ENCODE peak calls at places on chromosomes 6 and 20, in ten cellular contexts. One of them, this sample, is unnamed.
A peak's percentile ranks its signal among the peaks of the same experiment; 100 is the strongest.

GRCh38 chr6:121260651-121261102 is 73.6 kb downstream of the TBC1D32 start:
- DNase-seq in spleen: peak; percentile 62
- DNase-seq in dorsolateral prefrontal cortex: no peak
- DNase-seq in right cardiac atrium: peak; percentile 74
- DNase-seq in IMR-90: peak; percentile 35
- DNase-seq in OCI-LY7: no peak
- DNase-seq in HepG2: no peak
- DNase-seq in CD8-positive, alpha-beta T cell: no peak
- DNase-seq in GM23248: peak; percentile 24
- DNase-seq in transverse colon: no peak
- DNase-seq in this sample: no peak

GRCh38 chr6:42136508-42137191 is 5.8 kb downstream of the C6orf132 start:
- DNase-seq in spleen: no peak
- DNase-seq in dorsolateral prefrontal cortex: no peak
- DNase-seq in right cardiac atrium: no peak
- DNase-seq in IMR-90: peak; percentile 85
- DNase-seq in OCI-LY7: peak; percentile 75
- DNase-seq in HepG2: peak; percentile 61
- DNase-seq in CD8-positive, alpha-beta T cell: peak; percentile 15
- DNase-seq in GM23248: peak; percentile 82
- DNase-seq in transverse colon: peak; percentile 40
- DNase-seq in this sample: no peak

GRCh38 chr6:56263586-56264295 is 16.4 kb upstream of the COL21A1 start:
- DNase-seq in spleen: no peak
- DNase-seq in dorsolateral prefrontal cortex: no peak
- DNase-seq in right cardiac atrium: no peak
- DNase-seq in IMR-90: no peak
- DNase-seq in OCI-LY7: no peak
- DNase-seq in HepG2: no peak
- DNase-seq in CD8-positive, alpha-beta T cell: no peak
- DNase-seq in GM23248: no peak
- DNase-seq in transverse colon: no peak
- DNase-seq in this sample: no peak

GRCh38 chr20:24001901-24002405 is 13.4 kb upstream of the GGTLC1 start:
- DNase-seq in spleen: peak; percentile 21
- DNase-seq in dorsolateral prefrontal cortex: no peak
- DNase-seq in right cardiac atrium: no peak
- DNase-seq in IMR-90: no peak
- DNase-seq in OCI-LY7: peak; percentile 58
- DNase-seq in HepG2: no peak
- DNase-seq in CD8-positive, alpha-beta T cell: no peak
- DNase-seq in GM23248: no peak
- DNase-seq in transverse colon: no peak
- DNase-seq in this sample: no peak

GRCh38 chr6:136710877-136711552 is 81.3 kb downstream of the MAP3K5 start:
- DNase-seq in spleen: no peak
- DNase-seq in dorsolateral prefrontal cortex: no peak
- DNase-seq in right cardiac atrium: no peak
- DNase-seq in IMR-90: no peak
- DNase-seq in OCI-LY7: no peak
- DNase-seq in HepG2: no peak
- DNase-seq in CD8-positive, alpha-beta T cell: no peak
- DNase-seq in GM23248: no peak
- DNase-seq in transverse colon: no peak
- DNase-seq in this sample: no peak

GRCh38 chr6:139679516-139680179 is 305.2 kb upstream of the CITED2 start:
- DNase-seq in spleen: no peak
- DNase-seq in dorsolateral prefrontal cortex: no peak
- DNase-seq in right cardiac atrium: no peak
- DNase-seq in IMR-90: peak; percentile 45
- DNase-seq in OCI-LY7: no peak
- DNase-seq in HepG2: peak; percentile 44
- DNase-seq in CD8-positive, alpha-beta T cell: no peak
- DNase-seq in GM23248: peak; percentile 38
- DNase-seq in transverse colon: no peak
- DNase-seq in this sample: no peak

GRCh38 chr6:36216559-36216958 is 20.0 kb downstream of the BRPF3 start:
- DNase-seq in spleen: no peak
- DNase-seq in dorsolateral prefrontal cortex: no peak
- DNase-seq in right cardiac atrium: no peak
- DNase-seq in IMR-90: peak; percentile 52
- DNase-seq in OCI-LY7: no peak
- DNase-seq in HepG2: no peak
- DNase-seq in CD8-positive, alpha-beta T cell: no peak
- DNase-seq in GM23248: peak; percentile 45
- DNase-seq in transverse colon: peak; percentile 56
- DNase-seq in this sample: no peak

GRCh38 chr6:149065658-149066556 is 251.6 kb upstream of the TAB2 start:
- DNase-seq in spleen: peak; percentile 79
- DNase-seq in dorsolateral prefrontal cortex: no peak
- DNase-seq in right cardiac atrium: no peak
- DNase-seq in IMR-90: no peak
- DNase-seq in OCI-LY7: peak; percentile 74
- DNase-seq in HepG2: no peak
- DNase-seq in CD8-positive, alpha-beta T cell: peak; percentile 38
- DNase-seq in GM23248: no peak
- DNase-seq in transverse colon: no peak
- DNase-seq in this sample: no peak

GRCh38 chr20:57619053-57619831 is 984 bp downstream of the ZBP1 start:
- DNase-seq in spleen: peak; percentile 96
- DNase-seq in dorsolateral prefrontal cortex: no peak
- DNase-seq in right cardiac atrium: peak; percentile 77
- DNase-seq in IMR-90: no peak
- DNase-seq in OCI-LY7: peak; percentile 87
- DNase-seq in HepG2: no peak
- DNase-seq in CD8-positive, alpha-beta T cell: peak; percentile 73
- DNase-seq in GM23248: no peak
- DNase-seq in transverse colon: peak; percentile 75
- DNase-seq in this sample: no peak

GRCh38 chr6:34916348-34916967 is 27.4 kb downstream of the ANKS1A start:
- DNase-seq in spleen: no peak
- DNase-seq in dorsolateral prefrontal cortex: no peak
- DNase-seq in right cardiac atrium: no peak
- DNase-seq in IMR-90: peak; percentile 34
- DNase-seq in OCI-LY7: no peak
- DNase-seq in HepG2: no peak
- DNase-seq in CD8-positive, alpha-beta T cell: no peak
- DNase-seq in GM23248: no peak
- DNase-seq in transverse colon: no peak
- DNase-seq in this sample: no peak

GRCh38 chr6:118509009-118509617 is 39.0 kb upstream of the PLN start:
- DNase-seq in spleen: no peak
- DNase-seq in dorsolateral prefrontal cortex: peak; percentile 49
- DNase-seq in right cardiac atrium: peak; percentile 54
- DNase-seq in IMR-90: peak; percentile 55
- DNase-seq in OCI-LY7: peak; percentile 11
- DNase-seq in HepG2: peak; percentile 26
- DNase-seq in CD8-positive, alpha-beta T cell: no peak
- DNase-seq in GM23248: peak; percentile 58
- DNase-seq in transverse colon: no peak
- DNase-seq in this sample: peak; percentile 74

GRCh38 chr6:31559958-31560696 is 12.0 kb upstream of the LTA start:
- DNase-seq in spleen: peak; percentile 94
- DNase-seq in dorsolateral prefrontal cortex: no peak
- DNase-seq in right cardiac atrium: peak; percentile 87
- DNase-seq in IMR-90: peak; percentile 52
- DNase-seq in OCI-LY7: peak; percentile 90
- DNase-seq in HepG2: no peak
- DNase-seq in CD8-positive, alpha-beta T cell: peak; percentile 59
- DNase-seq in GM23248: peak; percentile 75
- DNase-seq in transverse colon: peak; percentile 56
- DNase-seq in this sample: peak; percentile 78

GRCh38 chr6:106087548-106088325 is 1.6 kb downstream of the PRDM1 start:
- DNase-seq in spleen: no peak
- DNase-seq in dorsolateral prefrontal cortex: no peak
- DNase-seq in right cardiac atrium: no peak
- DNase-seq in IMR-90: peak; percentile 87
- DNase-seq in OCI-LY7: no peak
- DNase-seq in HepG2: no peak
- DNase-seq in CD8-positive, alpha-beta T cell: no peak
- DNase-seq in GM23248: peak; percentile 88
- DNase-seq in transverse colon: peak; percentile 28
- DNase-seq in this sample: no peak
- H3K27ac ChIP-seq in spleen: no peak overlapping the region
- H3K27ac ChIP-seq in dorsolateral prefrontal cortex: peak overlapping the region; percentile 42
- H3K27ac ChIP-seq in right cardiac atrium: peak overlapping the region; percentile 24
- H3K27ac ChIP-seq in IMR-90: peak overlapping the region; percentile 96
- H3K27ac ChIP-seq in OCI-LY7: no peak overlapping the region
- H3K27ac ChIP-seq in HepG2: no peak overlapping the region
- H3K27ac ChIP-seq in CD8-positive, alpha-beta T cell: no peak overlapping the region
- H3K27ac ChIP-seq in GM23248: peak overlapping the region; percentile 75
- H3K27ac ChIP-seq in transverse colon: peak overlapping the region; percentile 72
- H3K27ac ChIP-seq in this sample: peak overlapping the region; percentile 1

GRCh38 chr20:8117636-8118413 is 14.2 kb upstream of the PLCB1 start:
- DNase-seq in spleen: no peak
- DNase-seq in dorsolateral prefrontal cortex: no peak
- DNase-seq in right cardiac atrium: no peak
- DNase-seq in IMR-90: no peak
- DNase-seq in OCI-LY7: no peak
- DNase-seq in HepG2: no peak
- DNase-seq in CD8-positive, alpha-beta T cell: no peak
- DNase-seq in GM23248: no peak
- DNase-seq in transverse colon: no peak
- DNase-seq in this sample: no peak

GRCh38 chr20:8121666-8122065 is 10.4 kb upstream of the PLCB1 start:
- DNase-seq in spleen: no peak
- DNase-seq in dorsolateral prefrontal cortex: no peak
- DNase-seq in right cardiac atrium: no peak
- DNase-seq in IMR-90: no peak
- DNase-seq in OCI-LY7: no peak
- DNase-seq in HepG2: no peak
- DNase-seq in CD8-positive, alpha-beta T cell: no peak
- DNase-seq in GM23248: no peak
- DNase-seq in transverse colon: no peak
- DNase-seq in this sample: no peak

GRCh38 chr20:8118735-8119134 is 13.3 kb upstream of the PLCB1 start:
- DNase-seq in spleen: no peak
- DNase-seq in dorsolateral prefrontal cortex: no peak
- DNase-seq in right cardiac atrium: no peak
- DNase-seq in IMR-90: no peak
- DNase-seq in OCI-LY7: no peak
- DNase-seq in HepG2: no peak
- DNase-seq in CD8-positive, alpha-beta T cell: no peak
- DNase-seq in GM23248: no peak
- DNase-seq in transverse colon: no peak
- DNase-seq in this sample: no peak

DNA sequence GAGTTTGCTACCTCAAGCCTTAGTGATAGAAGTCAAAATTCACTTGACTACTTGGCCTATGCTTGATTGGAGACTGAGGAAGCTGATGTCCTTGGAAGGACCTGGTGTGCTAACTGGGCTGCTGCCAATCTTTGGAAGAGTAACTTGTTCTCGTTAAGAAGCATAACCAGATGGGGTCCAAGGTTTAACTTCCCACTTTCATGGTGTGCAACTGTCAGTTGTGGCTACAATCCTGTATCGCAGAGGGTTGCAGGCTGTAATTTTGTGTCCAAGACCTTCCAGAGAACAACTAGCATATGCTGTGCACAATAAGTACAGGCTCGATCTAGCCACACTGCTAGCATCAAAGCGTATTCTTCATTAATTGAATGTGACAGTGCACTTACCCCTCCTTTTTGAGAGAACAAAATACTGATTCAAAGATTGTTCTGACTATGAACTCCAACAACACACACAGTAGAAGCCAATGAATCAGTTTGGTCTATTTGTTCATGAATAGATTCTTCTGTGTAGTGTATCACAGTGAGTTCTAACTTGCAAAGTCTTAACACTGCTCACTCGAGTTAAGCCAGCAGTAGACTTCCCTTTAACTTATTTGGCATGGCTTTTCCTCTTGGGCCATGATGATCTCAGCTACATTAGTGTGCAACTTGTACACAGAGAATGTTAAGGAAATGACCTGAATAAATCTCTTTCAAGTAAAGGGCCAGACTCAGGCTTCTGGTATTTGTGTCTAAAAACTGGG is 15.8 kb upstream of the PLCB1 start:
- DNase-seq in spleen: no peak
- DNase-seq in dorsolateral prefrontal cortex: no peak
- DNase-seq in right cardiac atrium: no peak
- DNase-seq in IMR-90: peak; percentile 91
- DNase-seq in OCI-LY7: no peak
- DNase-seq in HepG2: peak; percentile 30
- DNase-seq in CD8-positive, alpha-beta T cell: no peak
- DNase-seq in GM23248: peak; percentile 85
- DNase-seq in transverse colon: no peak
- DNase-seq in this sample: no peak
- H3K4me3 ChIP-seq in spleen: no peak overlapping the region
- H3K4me3 ChIP-seq in dorsolateral prefrontal cortex: no peak overlapping the region
- H3K4me3 ChIP-seq in right cardiac atrium: no peak overlapping the region
- H3K4me3 ChIP-seq in IMR-90: no peak overlapping the region
- H3K4me3 ChIP-seq in OCI-LY7: no peak overlapping the region
- H3K4me3 ChIP-seq in HepG2: no peak overlapping the region
- H3K4me3 ChIP-seq in CD8-positive, alpha-beta T cell: no peak overlapping the region
- H3K4me3 ChIP-seq in GM23248: no peak overlapping the region
- H3K4me3 ChIP-seq in transverse colon: no peak overlapping the region
- H3K4me3 ChIP-seq in this sample: no peak overlapping the region

DNA sequence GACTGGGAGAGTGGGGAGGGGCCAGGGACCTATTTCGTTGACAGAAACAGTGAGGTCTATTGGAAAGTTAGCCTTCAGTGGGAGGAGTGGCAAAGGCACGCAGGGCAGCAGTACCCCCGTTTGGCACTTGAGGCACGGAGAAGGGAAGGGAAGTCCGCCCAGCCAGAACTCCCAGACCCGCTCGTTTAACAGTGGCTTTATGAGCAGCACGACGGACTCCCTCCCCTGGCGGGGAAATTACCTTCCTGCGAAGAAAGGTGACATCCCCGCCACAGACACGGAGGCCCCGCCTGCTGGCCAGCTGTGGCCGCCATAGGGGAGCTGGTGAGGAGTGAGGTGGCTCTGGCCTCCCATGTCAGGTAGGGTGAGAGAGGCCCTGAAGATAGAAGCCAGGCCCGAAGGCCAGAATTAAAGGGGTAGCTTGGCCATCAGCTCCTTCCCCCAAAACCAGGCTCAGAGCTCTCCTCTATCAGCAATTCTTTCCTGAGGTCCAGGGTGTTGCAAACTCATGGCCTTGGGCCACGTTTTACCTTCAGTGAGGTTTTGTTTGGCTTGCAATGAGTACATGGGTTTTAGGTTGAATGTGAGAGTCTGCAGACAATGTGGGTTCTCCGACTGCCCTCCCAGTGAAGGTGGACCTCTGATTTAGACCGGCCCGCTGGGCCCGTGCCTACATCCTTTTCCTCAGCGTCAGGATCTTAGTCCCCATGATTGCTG is 123.7 kb downstream of the MRPL14 start:
- DNase-seq in spleen: peak; percentile 74
- DNase-seq in dorsolateral prefrontal cortex: no peak
- DNase-seq in right cardiac atrium: no peak
- DNase-seq in IMR-90: no peak
- DNase-seq in OCI-LY7: no peak
- DNase-seq in HepG2: no peak
- DNase-seq in CD8-positive, alpha-beta T cell: no peak
- DNase-seq in GM23248: no peak
- DNase-seq in transverse colon: no peak
- DNase-seq in this sample: no peak
- H3K27ac ChIP-seq in spleen: no peak overlapping the region
- H3K27ac ChIP-seq in dorsolateral prefrontal cortex: no peak overlapping the region
- H3K27ac ChIP-seq in right cardiac atrium: peak overlapping the region; percentile 91
- H3K27ac ChIP-seq in IMR-90: no peak overlapping the region
- H3K27ac ChIP-seq in OCI-LY7: no peak overlapping the region
- H3K27ac ChIP-seq in HepG2: no peak overlapping the region
- H3K27ac ChIP-seq in CD8-positive, alpha-beta T cell: no peak overlapping the region
- H3K27ac ChIP-seq in GM23248: no peak overlapping the region
- H3K27ac ChIP-seq in transverse colon: no peak overlapping the region
- H3K27ac ChIP-seq in this sample: no peak overlapping the region

GRCh38 chr6:43823390-43823789 is 53.4 kb downstream of the VEGFA start:
- DNase-seq in spleen: no peak
- DNase-seq in dorsolateral prefrontal cortex: no peak
- DNase-seq in right cardiac atrium: no peak
- DNase-seq in IMR-90: no peak
- DNase-seq in OCI-LY7: no peak
- DNase-seq in HepG2: no peak
- DNase-seq in CD8-positive, alpha-beta T cell: no peak
- DNase-seq in GM23248: no peak
- DNase-seq in transverse colon: no peak
- DNase-seq in this sample: no peak
- H3K4me3 ChIP-seq in spleen: no peak overlapping the region
- H3K4me3 ChIP-seq in dorsolateral prefrontal cortex: no peak overlapping the region
- H3K4me3 ChIP-seq in right cardiac atrium: no peak overlapping the region
- H3K4me3 ChIP-seq in IMR-90: no peak overlapping the region
- H3K4me3 ChIP-seq in OCI-LY7: no peak overlapping the region
- H3K4me3 ChIP-seq in HepG2: no peak overlapping the region
- H3K4me3 ChIP-seq in CD8-positive, alpha-beta T cell: no peak overlapping the region
- H3K4me3 ChIP-seq in GM23248: no peak overlapping the region
- H3K4me3 ChIP-seq in transverse colon: no peak overlapping the region
- H3K4me3 ChIP-seq in this sample: no peak overlapping the region